ENCODE peak calls at places on chromosomes 4 and X, in four cellular contexts. One of them, this sample, is unnamed.

GRCh38 chr4:70722199-70722791 is 531 bp downstream of the RUFY3 start:
- DNase-seq in osteoblast: no peak
- DNase-seq in IMR-90: peak
- DNase-seq in PC-3: no peak
- DNase-seq in this sample: no peak

GRCh38 chr4:52546449-52546848 is 112.7 kb downstream of the USP46 start:
- DNase-seq in PC-3: no peak
- DNase-seq in osteoblast: peak
- DNase-seq in IMR-90: no peak
- DNase-seq in this sample: no peak

GRCh38 chr4:174933083-174933482 is 14.9 kb downstream of the ADAM29 start:
- DNase-seq in IMR-90: no peak
- DNase-seq in osteoblast: no peak
- DNase-seq in PC-3: no peak
- DNase-seq in this sample: no peak

GRCh38 chrX:40153335-40154221 is 55.8 kb upstream of the BCOR start:
- DNase-seq in PC-3: peak
- DNase-seq in osteoblast: peak
- DNase-seq in IMR-90: no peak
- DNase-seq in this sample: no peak

GRCh38 chr4:22030321-22030720 is 81.7 kb upstream of the KCNIP4 start:
- DNase-seq in IMR-90: no peak
- DNase-seq in PC-3: no peak
- DNase-seq in osteoblast: no peak
- DNase-seq in this sample: no peak

GRCh38 chrX:54786972-54787371 is 11.1 kb downstream of the ITIH6 start:
- DNase-seq in IMR-90: no peak
- DNase-seq in osteoblast: no peak
- DNase-seq in PC-3: peak
- DNase-seq in this sample: no peak

GRCh38 chr4:6071959-6072720 is 53.9 kb upstream of the C4orf50 start:
- DNase-seq in PC-3: no peak
- DNase-seq in IMR-90: no peak
- DNase-seq in osteoblast: no peak
- DNase-seq in this sample: no peak

GRCh38 chrX:25976683-25977310 is 161.3 kb upstream of the MAGEB18 start:
- DNase-seq in osteoblast: no peak
- DNase-seq in IMR-90: no peak
- DNase-seq in PC-3: no peak
- DNase-seq in this sample: no peak

GRCh38 chr4:41256740-41257256 is at the start of gene UCHL1:
- DNase-seq in IMR-90: peak
- DNase-seq in osteoblast: peak
- DNase-seq in PC-3: no peak
- DNase-seq in this sample: no peak

DNA sequence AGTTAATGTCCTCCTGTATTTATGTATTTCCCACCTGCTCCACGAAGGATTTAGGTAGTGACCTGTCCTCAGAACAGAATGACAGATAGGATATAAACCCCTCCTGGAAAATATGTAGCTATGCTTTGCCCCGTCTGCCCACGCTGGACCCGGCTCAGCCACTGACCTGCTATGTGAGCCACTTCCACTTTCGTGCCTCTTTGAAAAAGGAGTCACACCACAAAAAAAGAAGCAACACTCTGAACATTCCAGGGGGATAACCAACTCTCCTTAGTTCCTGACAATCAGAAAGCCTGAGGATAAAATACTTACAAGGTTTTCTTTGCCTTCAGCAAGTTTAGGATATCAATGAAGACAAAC is 11.1 kb downstream of the ACSL1 start:
- DNase-seq in osteoblast: no peak
- DNase-seq in IMR-90: no peak
- DNase-seq in PC-3: no peak
- DNase-seq in this sample: no peak
- H2AFZ ChIP-seq in osteoblast: peak
- H2AFZ ChIP-seq in IMR-90: peak
- H2AFZ ChIP-seq in PC-3: peak
- H2AFZ ChIP-seq in this sample: no peak

GRCh38 chr4:2069986-2070385 is 10.9 kb downstream of the NAT8L start:
- DNase-seq in PC-3: no peak
- DNase-seq in IMR-90: no peak
- DNase-seq in osteoblast: peak
- DNase-seq in this sample: no peak
- H2AFZ ChIP-seq in PC-3: no peak
- H2AFZ ChIP-seq in IMR-90: no peak
- H2AFZ ChIP-seq in osteoblast: no peak
- H2AFZ ChIP-seq in this sample: no peak

DNA sequence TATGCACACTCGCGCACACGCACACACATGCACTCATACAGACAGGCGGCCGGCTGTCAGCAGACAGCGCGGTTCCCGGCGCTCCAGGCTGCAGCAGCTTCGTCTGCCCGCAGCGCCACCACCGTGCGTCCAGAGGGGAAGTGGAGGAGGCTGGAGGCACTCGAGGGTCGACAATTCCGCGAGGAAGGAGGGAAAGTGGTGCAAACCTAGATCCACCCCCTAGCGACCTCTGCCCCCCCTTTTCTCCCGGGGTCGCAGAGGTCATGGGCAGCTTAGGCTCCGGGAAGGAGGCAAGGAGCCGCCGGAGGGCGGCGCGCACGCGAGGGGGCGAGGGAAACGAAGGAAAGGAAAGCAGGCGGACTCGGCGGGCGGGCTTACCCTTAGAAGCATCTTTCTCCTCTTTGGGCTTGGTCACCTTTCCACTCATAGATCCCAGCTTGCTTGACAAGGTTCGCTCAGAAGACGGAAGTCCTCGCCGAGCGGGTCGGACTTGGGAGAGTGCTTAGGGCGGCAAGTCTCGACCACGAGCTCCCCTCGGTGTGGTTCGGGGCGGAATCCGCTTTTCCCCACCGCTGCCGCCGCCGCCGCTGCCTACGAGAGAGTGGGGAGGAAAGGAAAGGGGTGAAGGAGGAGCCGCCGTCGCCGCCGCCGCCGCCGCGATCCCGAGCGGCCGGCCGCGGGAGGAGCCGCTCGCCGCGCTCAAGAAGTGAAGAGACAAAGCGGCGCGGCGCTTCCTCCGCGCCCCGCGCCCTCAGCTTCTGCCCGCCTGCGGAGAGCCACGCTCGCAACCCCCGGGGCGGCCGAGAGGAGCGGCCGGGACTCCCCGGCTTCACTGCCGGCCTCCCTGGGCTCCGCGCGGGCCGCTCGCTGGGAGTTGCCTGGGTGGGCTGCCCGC is 326.6 kb upstream of the F9 start:
- DNase-seq in osteoblast: no peak
- DNase-seq in IMR-90: no peak
- DNase-seq in PC-3: peak
- DNase-seq in this sample: no peak
- H2AFZ ChIP-seq in osteoblast: no peak
- H2AFZ ChIP-seq in IMR-90: no peak
- H2AFZ ChIP-seq in PC-3: peak
- H2AFZ ChIP-seq in this sample: peak

GRCh38 chr4:39446483-39446841 is 12.3 kb downstream of the RPL9 start:
- DNase-seq in IMR-90: no peak
- DNase-seq in PC-3: no peak
- DNase-seq in osteoblast: no peak
- DNase-seq in this sample: no peak
- H2AFZ ChIP-seq in IMR-90: peak
- H2AFZ ChIP-seq in PC-3: no peak
- H2AFZ ChIP-seq in osteoblast: peak
- H2AFZ ChIP-seq in this sample: peak

This sample was measured in keratinocyte.